ENCODE peak calls at places on chromosome 22, in ten cellular contexts. One of them, this sample, is unnamed.

GRCh38 chr22:49887716-49888115 is 30.5 kb downstream of the ALG12 start:
- DNase-seq in T-helper 2 cell: no peak
- DNase-seq in T follicular helper cell: no peak
- DNase-seq in HT-29: no peak
- DNase-seq in skeletal muscle cell: no peak
- DNase-seq in IMR-90: no peak
- DNase-seq in tibial artery: no peak
- DNase-seq in amniotic epithelial cell: no peak
- DNase-seq in HEK293T: no peak
- DNase-seq in GM20000: no peak
- DNase-seq in this sample: no peak

GRCh38 chr22:49737101-49737551 is 90.5 kb downstream of the BRD1 start:
- DNase-seq in amniotic epithelial cell: no peak
- DNase-seq in IMR-90: no peak
- DNase-seq in HT-29: no peak
- DNase-seq in T follicular helper cell: no peak
- DNase-seq in tibial artery: no peak
- DNase-seq in T-helper 2 cell: no peak
- DNase-seq in GM20000: no peak
- DNase-seq in skeletal muscle cell: no peak
- DNase-seq in HEK293T: no peak
- DNase-seq in this sample: no peak

GRCh38 chr22:37669586-37669985 is 5.8 kb upstream of the LGALS1 start:
- DNase-seq in HEK293T: no peak
- DNase-seq in T-helper 2 cell: no peak
- DNase-seq in amniotic epithelial cell: peak
- DNase-seq in IMR-90: peak
- DNase-seq in skeletal muscle cell: no peak
- DNase-seq in HT-29: no peak
- DNase-seq in GM20000: no peak
- DNase-seq in tibial artery: no peak
- DNase-seq in T follicular helper cell: no peak
- DNase-seq in this sample: no peak

GRCh38 chr22:48089601-48090331 is 1327.3 kb downstream of the TBC1D22A start:
- DNase-seq in T follicular helper cell: no peak
- DNase-seq in HT-29: no peak
- DNase-seq in HEK293T: no peak
- DNase-seq in T-helper 2 cell: no peak
- DNase-seq in IMR-90: no peak
- DNase-seq in amniotic epithelial cell: no peak
- DNase-seq in skeletal muscle cell: no peak
- DNase-seq in tibial artery: peak
- DNase-seq in GM20000: no peak
- DNase-seq in this sample: no peak

GRCh38 chr22:41217553-41218157 is 12.5 kb downstream of the L3MBTL2 start:
- DNase-seq in IMR-90: peak
- DNase-seq in skeletal muscle cell: peak
- DNase-seq in amniotic epithelial cell: peak
- DNase-seq in HT-29: no peak
- DNase-seq in GM20000: peak
- DNase-seq in T follicular helper cell: no peak
- DNase-seq in T-helper 2 cell: no peak
- DNase-seq in tibial artery: peak
- DNase-seq in HEK293T: no peak
- DNase-seq in this sample: peak

GRCh38 chr22:20859615-20860014 is 808 bp downstream of the SNAP29 start:
- DNase-seq in HEK293T: no peak
- DNase-seq in T-helper 2 cell: no peak
- DNase-seq in HT-29: peak
- DNase-seq in amniotic epithelial cell: no peak
- DNase-seq in T follicular helper cell: no peak
- DNase-seq in IMR-90: no peak
- DNase-seq in GM20000: no peak
- DNase-seq in skeletal muscle cell: no peak
- DNase-seq in tibial artery: no peak
- DNase-seq in this sample: no peak

GRCh38 chr22:31102441-31103081 is 4.8 kb downstream of the SELENOM start:
- DNase-seq in IMR-90: peak
- DNase-seq in T-helper 2 cell: no peak
- DNase-seq in tibial artery: peak
- DNase-seq in amniotic epithelial cell: peak
- DNase-seq in GM20000: no peak
- DNase-seq in HEK293T: no peak
- DNase-seq in skeletal muscle cell: peak
- DNase-seq in T follicular helper cell: no peak
- DNase-seq in HT-29: peak
- DNase-seq in this sample: peak

GRCh38 chr22:19825016-19825339 is 29.7 kb downstream of the GNB1L start:
- DNase-seq in skeletal muscle cell: no peak
- DNase-seq in T-helper 2 cell: no peak
- DNase-seq in IMR-90: no peak
- DNase-seq in HEK293T: no peak
- DNase-seq in tibial artery: no peak
- DNase-seq in T follicular helper cell: no peak
- DNase-seq in amniotic epithelial cell: no peak
- DNase-seq in GM20000: no peak
- DNase-seq in HT-29: no peak
- DNase-seq in this sample: no peak

GRCh38 chr22:19817561-19818263 is 37.0 kb downstream of the GNB1L start:
- DNase-seq in HEK293T: no peak
- DNase-seq in amniotic epithelial cell: no peak
- DNase-seq in HT-29: no peak
- DNase-seq in tibial artery: no peak
- DNase-seq in T follicular helper cell: no peak
- DNase-seq in T-helper 2 cell: no peak
- DNase-seq in IMR-90: no peak
- DNase-seq in skeletal muscle cell: no peak
- DNase-seq in GM20000: no peak
- DNase-seq in this sample: no peak

GRCh38 chr22:43412808-43413785 is 1.3 kb downstream of the MPPED1 start:
- DNase-seq in tibial artery: no peak
- DNase-seq in GM20000: no peak
- DNase-seq in T-helper 2 cell: no peak
- DNase-seq in amniotic epithelial cell: no peak
- DNase-seq in HEK293T: no peak
- DNase-seq in IMR-90: no peak
- DNase-seq in HT-29: no peak
- DNase-seq in skeletal muscle cell: no peak
- DNase-seq in T follicular helper cell: no peak
- DNase-seq in this sample: no peak

GRCh38 chr22:38141574-38141973 is 31.1 kb upstream of the BAIAP2L2 start:
- DNase-seq in GM20000: no peak
- DNase-seq in HEK293T: no peak
- DNase-seq in IMR-90: no peak
- DNase-seq in T follicular helper cell: no peak
- DNase-seq in HT-29: no peak
- DNase-seq in amniotic epithelial cell: no peak
- DNase-seq in skeletal muscle cell: no peak
- DNase-seq in T-helper 2 cell: no peak
- DNase-seq in tibial artery: no peak
- DNase-seq in this sample: no peak

GRCh38 chr22:46295277-46295971 is 1.2 kb upstream of the GTSE1 start:
- DNase-seq in IMR-90: no peak
- DNase-seq in T follicular helper cell: no peak
- DNase-seq in tibial artery: no peak
- DNase-seq in HT-29: no peak
- DNase-seq in T-helper 2 cell: no peak
- DNase-seq in GM20000: peak
- DNase-seq in amniotic epithelial cell: no peak
- DNase-seq in HEK293T: no peak
- DNase-seq in skeletal muscle cell: no peak
- DNase-seq in this sample: no peak

GRCh38 chr22:37502342-37503182 is 16.4 kb upstream of the MFNG start:
- DNase-seq in T-helper 2 cell: no peak
- DNase-seq in tibial artery: no peak
- DNase-seq in IMR-90: no peak
- DNase-seq in T follicular helper cell: no peak
- DNase-seq in amniotic epithelial cell: no peak
- DNase-seq in skeletal muscle cell: no peak
- DNase-seq in GM20000: no peak
- DNase-seq in HEK293T: no peak
- DNase-seq in HT-29: peak
- DNase-seq in this sample: no peak

GRCh38 chr22:22666307-22667091 is 22.1 kb downstream of the GGTLC2 start:
- DNase-seq in T-helper 2 cell: no peak
- DNase-seq in HEK293T: peak
- DNase-seq in IMR-90: peak
- DNase-seq in tibial artery: no peak
- DNase-seq in GM20000: peak
- DNase-seq in T follicular helper cell: no peak
- DNase-seq in amniotic epithelial cell: peak
- DNase-seq in skeletal muscle cell: no peak
- DNase-seq in HT-29: peak
- DNase-seq in this sample: peak

GRCh38 chr22:49774499-49775151 is 53.0 kb downstream of the BRD1 start:
- DNase-seq in amniotic epithelial cell: no peak
- DNase-seq in GM20000: no peak
- DNase-seq in T-helper 2 cell: no peak
- DNase-seq in IMR-90: no peak
- DNase-seq in HEK293T: no peak
- DNase-seq in HT-29: no peak
- DNase-seq in T follicular helper cell: no peak
- DNase-seq in skeletal muscle cell: no peak
- DNase-seq in tibial artery: no peak
- DNase-seq in this sample: no peak

GRCh38 chr22:48758905-48759875 is 1068.5 kb downstream of the BRD1 start:
- DNase-seq in HT-29: no peak
- DNase-seq in T-helper 2 cell: no peak
- DNase-seq in T follicular helper cell: no peak
- DNase-seq in HEK293T: no peak
- DNase-seq in tibial artery: peak
- DNase-seq in GM20000: no peak
- DNase-seq in IMR-90: no peak
- DNase-seq in amniotic epithelial cell: no peak
- DNase-seq in skeletal muscle cell: no peak
- DNase-seq in this sample: no peak

GRCh38 chr22:40326905-40327735 is 19.2 kb upstream of the ADSL start:
- DNase-seq in HT-29: no peak
- DNase-seq in skeletal muscle cell: no peak
- DNase-seq in IMR-90: peak
- DNase-seq in amniotic epithelial cell: no peak
- DNase-seq in HEK293T: no peak
- DNase-seq in T follicular helper cell: no peak
- DNase-seq in tibial artery: no peak
- DNase-seq in GM20000: no peak
- DNase-seq in T-helper 2 cell: no peak
- DNase-seq in this sample: peak

GRCh38 chr22:40406063-40406890 is 35.9 kb downstream of the SGSM3 start:
- DNase-seq in T follicular helper cell: no peak
- DNase-seq in amniotic epithelial cell: no peak
- DNase-seq in HEK293T: no peak
- DNase-seq in T-helper 2 cell: no peak
- DNase-seq in tibial artery: no peak
- DNase-seq in skeletal muscle cell: no peak
- DNase-seq in HT-29: no peak
- DNase-seq in GM20000: no peak
- DNase-seq in IMR-90: no peak
- DNase-seq in this sample: no peak

GRCh38 chr22:38167988-38168407 is 13.6 kb downstream of the PLA2G6 start:
- DNase-seq in T follicular helper cell: no peak
- DNase-seq in HT-29: no peak
- DNase-seq in amniotic epithelial cell: no peak
- DNase-seq in IMR-90: no peak
- DNase-seq in skeletal muscle cell: no peak
- DNase-seq in T-helper 2 cell: no peak
- DNase-seq in HEK293T: no peak
- DNase-seq in GM20000: no peak
- DNase-seq in tibial artery: no peak
- DNase-seq in this sample: no peak

GRCh38 chr22:18152519-18152918 is 2.5 kb downstream of the USP18 start:
- DNase-seq in T-helper 2 cell: no peak
- DNase-seq in skeletal muscle cell: no peak
- DNase-seq in IMR-90: no peak
- DNase-seq in HEK293T: no peak
- DNase-seq in T follicular helper cell: no peak
- DNase-seq in GM20000: peak
- DNase-seq in amniotic epithelial cell: no peak
- DNase-seq in HT-29: no peak
- DNase-seq in tibial artery: no peak
- DNase-seq in this sample: no peak